ENCODE peak calls at places on chromosomes 3 and 15, in six cellular contexts. F is SJSA1, S is GM23248, R is dorsolateral prefrontal cortex, O is heart right ventricle, U is endothelial cell of umbilical vein. L is an unnamed sample.

GRCh38 chr3:126983653-126984390 is 907 bp downstream of the PLXNA1 start:
- DNase-seq in S (peak), F (peak), O (no peak), R (no peak), U (no peak), L (no peak)

GRCh38 chr3:187403768-187404270 is 35.6 kb downstream of the RTP4 start:
- DNase-seq in O (no peak), U (peak), R (no peak), F (peak), S (peak), L (no peak)

GRCh38 chr3:121690777-121691405 is 30.2 kb upstream of the HCLS1 start:
- DNase-seq in O (no peak), R (no peak), F (no peak), S (no peak), U (no peak), L (no peak)

GRCh38 chr3:124200336-124200901 is 208.5 kb upstream of the ROPN1 start:
- DNase-seq in F (peak), U (no peak), R (no peak), S (peak), O (no peak), L (no peak)

GRCh38 chr15:80694624-80695098 is 449 bp upstream of the ABHD17C start:
- DNase-seq in R (no peak), U (no peak), S (peak), F (no peak), O (peak), L (peak)

GRCh38 chr3:164962610-164963009 is 115.7 kb downstream of the SI start:
- DNase-seq in U (no peak), R (no peak), S (no peak), F (no peak), O (no peak), L (no peak)

GRCh38 chr3:159074756-159075155 is 272.9 kb downstream of the MFSD1 start:
- DNase-seq in R (no peak), U (no peak), O (no peak), F (no peak), S (no peak), L (no peak)

GRCh38 chr3:16534914-16535301 is 21.4 kb upstream of the RFTN1 start:
- DNase-seq in F (no peak), O (no peak), U (no peak), R (no peak), S (no peak), L (no peak)

GRCh38 chr15:31369716-31370115 is 43.1 kb downstream of the KLF13 start:
- DNase-seq in R (no peak), F (no peak), S (no peak), U (no peak), O (no peak), L (no peak)

GRCh38 chr3:124584552-124585391 is 145.5 kb upstream of the UMPS start:
- DNase-seq in U (peak), R (no peak), S (peak), O (peak), F (peak), L (peak)

GRCh38 chr15:34688699-34689098 is 66.1 kb downstream of the GJD2 start:
- DNase-seq in R (no peak), S (no peak), F (no peak), O (no peak), U (no peak), L (no peak)

GRCh38 chr3:124345845-124346244 is 353.9 kb upstream of the ROPN1 start:
- DNase-seq in R (no peak), S (no peak), O (no peak), U (no peak), F (no peak), L (no peak)

DNA sequence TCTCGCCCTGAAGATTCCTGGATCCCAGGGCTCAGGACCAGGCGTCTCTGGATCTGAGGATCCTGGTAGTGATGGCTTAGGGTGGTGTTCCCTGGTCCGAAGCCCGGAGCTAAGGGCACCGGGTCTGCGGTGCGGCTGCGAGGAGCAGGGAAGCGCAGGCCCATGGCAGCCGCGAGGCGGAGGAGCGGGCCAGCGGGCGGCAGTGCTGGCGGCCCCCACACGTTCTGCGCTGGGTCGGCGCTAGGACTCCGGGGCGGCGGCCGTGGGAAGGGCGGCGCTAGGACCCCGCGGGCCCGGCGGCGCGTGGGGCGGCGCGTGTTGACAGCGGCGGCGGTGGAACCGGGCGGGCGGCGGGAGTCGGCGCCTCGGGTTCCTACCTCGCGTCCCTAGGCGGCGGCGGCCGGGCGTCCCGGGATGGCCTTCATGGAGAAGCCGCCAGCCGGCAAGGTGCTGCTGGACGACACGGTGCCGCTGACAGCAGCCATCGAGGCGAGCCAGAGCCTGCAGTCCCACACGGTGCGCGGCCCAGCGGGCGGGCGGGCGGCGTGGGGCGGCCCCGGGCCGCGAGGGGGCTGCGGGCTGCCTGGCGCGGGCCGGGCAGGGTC is at the start of gene PXK:
- DNase-seq in F (peak), S (peak), R (peak), U (peak), O (peak), L (peak)
- H3K27ac ChIP-seq in F (no peak), S (peak), R (peak), U (peak), O (no peak), L (peak)

GRCh38 chr3:143531101-143531500 is 317.2 kb downstream of the SLC9A9 start:
- DNase-seq in O (no peak), R (no peak), U (no peak), F (no peak), S (no peak), L (no peak)

GRCh38 chr3:143535994-143536784 is 312.1 kb downstream of the SLC9A9 start:
- DNase-seq in R (no peak), F (no peak), U (no peak), S (peak), O (no peak), L (no peak)

GRCh38 chr3:143536817-143537535 is 311.3 kb downstream of the SLC9A9 start:
- DNase-seq in U (no peak), F (no peak), O (peak), R (no peak), S (peak), L (peak)

GRCh38 chr3:143529778-143530177 is 318.5 kb downstream of the SLC9A9 start:
- DNase-seq in U (no peak), S (no peak), R (no peak), F (no peak), O (no peak), L (no peak)

DNA sequence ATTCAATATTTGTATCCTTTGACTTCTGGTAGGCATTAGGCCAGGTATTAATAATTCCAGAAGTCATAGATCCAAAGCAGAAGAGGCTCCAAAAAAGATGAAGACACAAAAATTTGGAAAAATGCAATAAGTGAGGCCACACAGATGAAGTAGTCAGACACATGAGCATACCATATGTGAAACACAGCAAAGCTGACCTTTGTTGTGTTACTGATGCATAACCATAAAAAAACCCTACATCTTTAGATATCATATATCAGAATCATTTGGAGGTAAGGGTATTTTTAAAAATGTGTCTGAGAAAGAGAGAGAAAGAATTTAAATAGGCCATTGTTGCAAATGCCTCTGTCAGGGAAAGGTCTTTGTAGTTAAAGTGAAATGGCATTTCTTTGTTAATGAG is 314.9 kb downstream of the SLC9A9 start:
- DNase-seq in S (no peak), O (no peak), F (no peak), R (no peak), U (no peak), L (no peak)
- H3K27ac ChIP-seq in S (no peak), O (no peak), F (no peak), R (no peak), U (no peak), L (no peak)

GRCh38 chr3:38657369-38657768 is 7.9 kb upstream of the SCN5A start:
- DNase-seq in F (no peak), U (no peak), S (no peak), R (no peak), O (no peak), L (no peak)

GRCh38 chr3:38653685-38654537 is 4.4 kb upstream of the SCN5A start:
- DNase-seq in F (no peak), O (no peak), R (no peak), U (no peak), S (no peak), L (no peak)

GRCh38 chr3:38652934-38653333 is 3.4 kb upstream of the SCN5A start:
- DNase-seq in R (no peak), U (no peak), O (no peak), F (no peak), S (no peak), L (no peak)

GRCh38 chr3:38658886-38659285 is 9.4 kb upstream of the SCN5A start:
- DNase-seq in R (no peak), O (no peak), F (no peak), U (no peak), S (no peak), L (no peak)

DNA sequence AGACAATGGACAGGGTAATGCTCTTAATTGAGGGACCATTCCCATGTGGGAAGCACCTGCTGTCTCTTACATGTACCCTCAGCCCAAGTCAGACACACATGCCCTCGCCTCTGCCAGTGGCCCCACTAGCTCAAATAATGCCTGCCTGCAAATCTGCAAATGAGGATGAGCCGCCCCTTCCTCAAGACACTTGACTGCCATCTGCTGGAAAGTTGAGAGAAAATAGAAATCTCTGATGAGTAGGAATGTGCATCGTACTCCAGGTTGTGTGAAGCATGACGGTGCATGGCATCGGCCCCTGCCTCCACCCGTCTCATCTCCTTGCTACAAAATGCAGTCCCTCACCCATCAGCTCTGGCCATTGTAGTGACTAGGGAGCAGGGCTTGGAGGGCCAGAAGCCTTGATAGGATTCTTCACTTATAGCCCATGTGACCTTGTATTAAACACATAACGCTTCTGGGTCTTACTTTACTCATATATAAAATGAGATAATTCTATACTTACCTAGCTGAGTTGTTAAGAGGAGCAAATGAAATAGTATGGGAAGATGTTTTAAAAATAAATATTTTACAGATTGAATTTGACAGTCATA is 6.3 kb upstream of the SCN5A start:
- DNase-seq in O (no peak), U (peak), R (no peak), F (peak), S (peak), L (no peak)
- H3K27ac ChIP-seq in O (no peak), U (no peak), R (no peak), F (no peak), S (no peak), L (no peak)

DNA sequence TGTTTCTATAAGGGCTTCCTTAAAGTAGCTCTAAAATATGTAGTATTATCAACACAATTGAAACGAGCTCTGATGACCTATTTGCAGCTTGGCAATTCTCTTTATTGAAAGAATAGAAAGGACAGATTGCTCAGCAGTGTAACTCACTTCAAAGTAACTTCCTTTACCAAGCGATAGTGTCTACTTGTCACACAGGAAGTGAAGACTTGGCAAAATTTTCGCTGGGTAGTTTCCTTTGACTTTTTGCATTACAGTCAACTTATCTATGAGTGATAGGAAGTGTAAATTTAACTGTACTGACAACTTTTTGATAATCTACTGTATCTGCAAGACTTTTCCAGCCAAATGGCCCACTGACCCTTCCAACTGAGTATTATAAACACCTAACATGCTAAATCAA is 22.8 kb downstream of the SLC9A9 start:
- DNase-seq in R (no peak), U (peak), F (no peak), S (no peak), O (no peak), L (no peak)
- H3K27ac ChIP-seq in R (no peak), U (no peak), F (no peak), S (no peak), O (no peak), L (peak)

DNA sequence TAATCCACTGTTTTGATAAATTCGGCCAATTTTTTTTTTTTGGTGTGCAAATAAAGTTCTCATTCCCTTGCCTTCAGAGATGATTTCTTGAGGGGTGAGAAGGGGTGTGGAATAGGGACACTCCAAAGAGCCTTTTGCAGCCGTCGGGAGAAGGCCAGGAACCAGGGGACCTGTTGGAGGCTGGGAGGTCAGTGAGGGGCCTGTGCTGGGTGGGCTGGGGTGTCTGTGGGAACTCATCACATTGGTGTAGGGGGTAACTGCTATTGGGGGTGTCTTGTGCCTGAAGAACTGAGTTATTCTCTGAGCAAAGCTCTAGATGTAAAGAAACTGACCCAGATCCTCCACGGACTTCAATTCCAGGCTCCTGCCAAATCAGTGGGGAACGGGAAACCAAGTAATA is 13.5 kb upstream of the SKIC8 start:
- DNase-seq in O (no peak), F (no peak), U (no peak), S (no peak), R (no peak), L (no peak)
- H3K27ac ChIP-seq in O (no peak), F (no peak), U (no peak), S (no peak), R (no peak), L (no peak)

L was measured in heart left ventricle.